ENCODE peak calls at places on chromosome 13, in eight cellular contexts. One of them, this sample, is unnamed.

GRCh38 chr13:60260440-60260839 is 96.7 kb upstream of the DIAPH3 start:
- DNase-seq in esophagus squamous epithelium: no peak
- DNase-seq in fibroblast of the conjunctiva: no peak
- DNase-seq in heart right ventricle: no peak
- DNase-seq in central memory CD4-positive, alpha-beta T cell: no peak
- DNase-seq in stimulated activated CD4-positive, alpha-beta T cell treated with anti-CD3 and anti-CD28 coated beads, Interleukin-12 subunit alpha, Interleukin-12 subunit beta, amount 100 ng/mL, for 24 hours: no peak
- DNase-seq in adrenal gland: no peak
- DNase-seq in non-pigmented ciliary epithelial cell: no peak
- DNase-seq in this sample: no peak

GRCh38 chr13:27955192-27955591 is 13.9 kb downstream of the CDX2 start:
- DNase-seq in esophagus squamous epithelium: no peak
- DNase-seq in fibroblast of the conjunctiva: no peak
- DNase-seq in heart right ventricle: no peak
- DNase-seq in central memory CD4-positive, alpha-beta T cell: no peak
- DNase-seq in stimulated activated CD4-positive, alpha-beta T cell treated with anti-CD3 and anti-CD28 coated beads, Interleukin-12 subunit alpha, Interleukin-12 subunit beta, amount 100 ng/mL, for 24 hours: no peak
- DNase-seq in adrenal gland: no peak
- DNase-seq in non-pigmented ciliary epithelial cell: no peak
- DNase-seq in this sample: no peak

GRCh38 chr13:91187522-91187921 is 160.0 kb upstream of the MIR17HG start:
- DNase-seq in esophagus squamous epithelium: no peak
- DNase-seq in fibroblast of the conjunctiva: no peak
- DNase-seq in heart right ventricle: no peak
- DNase-seq in central memory CD4-positive, alpha-beta T cell: no peak
- DNase-seq in stimulated activated CD4-positive, alpha-beta T cell treated with anti-CD3 and anti-CD28 coated beads, Interleukin-12 subunit alpha, Interleukin-12 subunit beta, amount 100 ng/mL, for 24 hours: no peak
- DNase-seq in adrenal gland: no peak
- DNase-seq in non-pigmented ciliary epithelial cell: no peak
- DNase-seq in this sample: no peak

GRCh38 chr13:26710166-26710565 is 50.4 kb downstream of the GPR12 start:
- DNase-seq in esophagus squamous epithelium: no peak
- DNase-seq in fibroblast of the conjunctiva: no peak
- DNase-seq in heart right ventricle: no peak
- DNase-seq in central memory CD4-positive, alpha-beta T cell: no peak
- DNase-seq in stimulated activated CD4-positive, alpha-beta T cell treated with anti-CD3 and anti-CD28 coated beads, Interleukin-12 subunit alpha, Interleukin-12 subunit beta, amount 100 ng/mL, for 24 hours: no peak
- DNase-seq in adrenal gland: no peak
- DNase-seq in non-pigmented ciliary epithelial cell: no peak
- DNase-seq in this sample: no peak

GRCh38 chr13:109760372-109760771 is 26.0 kb downstream of the IRS2 start:
- DNase-seq in esophagus squamous epithelium: no peak
- DNase-seq in fibroblast of the conjunctiva: no peak
- DNase-seq in heart right ventricle: no peak
- DNase-seq in central memory CD4-positive, alpha-beta T cell: no peak
- DNase-seq in stimulated activated CD4-positive, alpha-beta T cell treated with anti-CD3 and anti-CD28 coated beads, Interleukin-12 subunit alpha, Interleukin-12 subunit beta, amount 100 ng/mL, for 24 hours: no peak
- DNase-seq in adrenal gland: no peak
- DNase-seq in non-pigmented ciliary epithelial cell: no peak
- DNase-seq in this sample: no peak

GRCh38 chr13:23175920-23176319 is 4.9 kb upstream of the SGCG start:
- DNase-seq in esophagus squamous epithelium: no peak
- DNase-seq in fibroblast of the conjunctiva: no peak
- DNase-seq in heart right ventricle: no peak
- DNase-seq in central memory CD4-positive, alpha-beta T cell: no peak
- DNase-seq in stimulated activated CD4-positive, alpha-beta T cell treated with anti-CD3 and anti-CD28 coated beads, Interleukin-12 subunit alpha, Interleukin-12 subunit beta, amount 100 ng/mL, for 24 hours: no peak
- DNase-seq in adrenal gland: no peak
- DNase-seq in non-pigmented ciliary epithelial cell: no peak
- DNase-seq in this sample: no peak

GRCh38 chr13:107234315-107234714 is 666.4 kb upstream of the ARGLU1 start:
- DNase-seq in esophagus squamous epithelium: no peak
- DNase-seq in fibroblast of the conjunctiva: no peak
- DNase-seq in heart right ventricle: no peak
- DNase-seq in central memory CD4-positive, alpha-beta T cell: no peak
- DNase-seq in stimulated activated CD4-positive, alpha-beta T cell treated with anti-CD3 and anti-CD28 coated beads, Interleukin-12 subunit alpha, Interleukin-12 subunit beta, amount 100 ng/mL, for 24 hours: no peak
- DNase-seq in adrenal gland: no peak
- DNase-seq in non-pigmented ciliary epithelial cell: no peak
- DNase-seq in this sample: no peak

GRCh38 chr13:47934371-47934770 is 66.7 kb downstream of the SUCLA2 start:
- DNase-seq in esophagus squamous epithelium: no peak
- DNase-seq in fibroblast of the conjunctiva: no peak
- DNase-seq in heart right ventricle: no peak
- DNase-seq in central memory CD4-positive, alpha-beta T cell: no peak
- DNase-seq in stimulated activated CD4-positive, alpha-beta T cell treated with anti-CD3 and anti-CD28 coated beads, Interleukin-12 subunit alpha, Interleukin-12 subunit beta, amount 100 ng/mL, for 24 hours: no peak
- DNase-seq in adrenal gland: no peak
- DNase-seq in non-pigmented ciliary epithelial cell: no peak
- DNase-seq in this sample: no peak

GRCh38 chr13:57314897-57315520 is 148.0 kb downstream of the PRR20E start:
- DNase-seq in esophagus squamous epithelium: no peak
- DNase-seq in fibroblast of the conjunctiva: no peak
- DNase-seq in heart right ventricle: no peak
- DNase-seq in central memory CD4-positive, alpha-beta T cell: no peak
- DNase-seq in stimulated activated CD4-positive, alpha-beta T cell treated with anti-CD3 and anti-CD28 coated beads, Interleukin-12 subunit alpha, Interleukin-12 subunit beta, amount 100 ng/mL, for 24 hours: no peak
- DNase-seq in adrenal gland: no peak
- DNase-seq in non-pigmented ciliary epithelial cell: no peak
- DNase-seq in this sample: no peak

GRCh38 chr13:78875792-78876580 is 217.0 kb upstream of the OBI1 start:
- DNase-seq in esophagus squamous epithelium: no peak
- DNase-seq in fibroblast of the conjunctiva: no peak
- DNase-seq in heart right ventricle: no peak
- DNase-seq in central memory CD4-positive, alpha-beta T cell: no peak
- DNase-seq in stimulated activated CD4-positive, alpha-beta T cell treated with anti-CD3 and anti-CD28 coated beads, Interleukin-12 subunit alpha, Interleukin-12 subunit beta, amount 100 ng/mL, for 24 hours: no peak
- DNase-seq in adrenal gland: no peak
- DNase-seq in non-pigmented ciliary epithelial cell: no peak
- DNase-seq in this sample: no peak

GRCh38 chr13:112733112-112733511 is 43.3 kb downstream of the ATP11A start:
- DNase-seq in esophagus squamous epithelium: no peak
- DNase-seq in fibroblast of the conjunctiva: no peak
- DNase-seq in heart right ventricle: no peak
- DNase-seq in central memory CD4-positive, alpha-beta T cell: no peak
- DNase-seq in stimulated activated CD4-positive, alpha-beta T cell treated with anti-CD3 and anti-CD28 coated beads, Interleukin-12 subunit alpha, Interleukin-12 subunit beta, amount 100 ng/mL, for 24 hours: no peak
- DNase-seq in adrenal gland: no peak
- DNase-seq in non-pigmented ciliary epithelial cell: no peak
- DNase-seq in this sample: no peak

GRCh38 chr13:26811636-26812035 is 51.0 kb upstream of the GPR12 start:
- DNase-seq in esophagus squamous epithelium: no peak
- DNase-seq in fibroblast of the conjunctiva: no peak
- DNase-seq in heart right ventricle: no peak
- DNase-seq in central memory CD4-positive, alpha-beta T cell: no peak
- DNase-seq in stimulated activated CD4-positive, alpha-beta T cell treated with anti-CD3 and anti-CD28 coated beads, Interleukin-12 subunit alpha, Interleukin-12 subunit beta, amount 100 ng/mL, for 24 hours: no peak
- DNase-seq in adrenal gland: no peak
- DNase-seq in non-pigmented ciliary epithelial cell: no peak
- DNase-seq in this sample: no peak

GRCh38 chr13:33139186-33139585 is 123.0 kb downstream of the KL start:
- DNase-seq in esophagus squamous epithelium: no peak
- DNase-seq in fibroblast of the conjunctiva: no peak
- DNase-seq in heart right ventricle: peak
- DNase-seq in central memory CD4-positive, alpha-beta T cell: no peak
- DNase-seq in stimulated activated CD4-positive, alpha-beta T cell treated with anti-CD3 and anti-CD28 coated beads, Interleukin-12 subunit alpha, Interleukin-12 subunit beta, amount 100 ng/mL, for 24 hours: no peak
- DNase-seq in adrenal gland: peak
- DNase-seq in non-pigmented ciliary epithelial cell: no peak
- DNase-seq in this sample: no peak

GRCh38 chr13:97310809-97311436 is 88.8 kb downstream of the MBNL2 start:
- DNase-seq in esophagus squamous epithelium: no peak
- DNase-seq in fibroblast of the conjunctiva: no peak
- DNase-seq in heart right ventricle: no peak
- DNase-seq in central memory CD4-positive, alpha-beta T cell: no peak
- DNase-seq in stimulated activated CD4-positive, alpha-beta T cell treated with anti-CD3 and anti-CD28 coated beads, Interleukin-12 subunit alpha, Interleukin-12 subunit beta, amount 100 ng/mL, for 24 hours: no peak
- DNase-seq in adrenal gland: no peak
- DNase-seq in non-pigmented ciliary epithelial cell: no peak
- DNase-seq in this sample: no peak

GRCh38 chr13:20128459-20128927 is 32.4 kb downstream of the GJA3 start:
- DNase-seq in esophagus squamous epithelium: no peak
- DNase-seq in fibroblast of the conjunctiva: no peak
- DNase-seq in heart right ventricle: no peak
- DNase-seq in central memory CD4-positive, alpha-beta T cell: no peak
- DNase-seq in stimulated activated CD4-positive, alpha-beta T cell treated with anti-CD3 and anti-CD28 coated beads, Interleukin-12 subunit alpha, Interleukin-12 subunit beta, amount 100 ng/mL, for 24 hours: no peak
- DNase-seq in adrenal gland: no peak
- DNase-seq in non-pigmented ciliary epithelial cell: no peak
- DNase-seq in this sample: no peak

This sample was measured in glutamatergic neuron.